ENCODE peak calls at places on chromosomes 6 and 20, in seven cellular contexts. K, S, R, N, W, Z and V are unnamed samples.

GRCh38 chr6:106959985-106960384 is 14.5 kb downstream of the CD24 start:
- DNase-seq in K (no peak), S (no peak), R (no peak), N (no peak), W (no peak), Z (no peak), V (no peak)

GRCh38 chr6:53916804-53917463 is 122.1 kb downstream of the LRRC1 start:
- DNase-seq in K (no peak), S (no peak), R (no peak), N (no peak), W (no peak), Z (no peak), V (no peak)

GRCh38 chr6:144317736-144318135 is 32.6 kb downstream of the UTRN start:
- DNase-seq in K (no peak), S (no peak), R (no peak), N (no peak), W (no peak), Z (no peak), V (no peak)

GRCh38 chr20:46204594-46205205 is 86.6 kb downstream of the CD40 start:
- DNase-seq in K (no peak), S (no peak), R (no peak), N (no peak), W (no peak), Z (no peak), V (no peak)

GRCh38 chr6:140079328-140079727 is 704.9 kb upstream of the CITED2 start:
- DNase-seq in K (no peak), S (no peak), R (no peak), N (no peak), W (no peak), Z (no peak), V (no peak)

GRCh38 chr6:38349795-38350194 is 289.9 kb downstream of the BTBD9 start:
- DNase-seq in K (no peak), S (no peak), R (no peak), N (no peak), W (no peak), Z (no peak), V (no peak)

GRCh38 chr6:55955684-55956083 is 80.3 kb upstream of the BMP5 start:
- DNase-seq in K (no peak), S (no peak), R (no peak), N (no peak), W (no peak), Z (no peak), V (no peak)

GRCh38 chr6:9116026-9116425 is 680.7 kb upstream of the SLC35B3 start:
- DNase-seq in K (no peak), S (no peak), R (no peak), N (no peak), W (peak; percentile 13), Z (no peak), V (no peak)

GRCh38 chr20:2698186-2698817 is 5.7 kb downstream of the EBF4 start:
- DNase-seq in K (no peak), S (no peak), R (peak; percentile 73), N (no peak), W (peak; percentile 2), Z (no peak), V (no peak)

GRCh38 chr20:7770578-7770977 is 169.7 kb downstream of the HAO1 start:
- DNase-seq in K (peak; percentile 65), S (no peak), R (no peak), N (no peak), W (no peak), Z (no peak), V (no peak)

GRCh38 chr20:41617059-41617921 is 887 bp downstream of the CHD6 start:
- DNase-seq in K (no peak), S (peak; percentile 45), R (no peak), N (no peak), W (peak; percentile 20), Z (no peak), V (no peak)

GRCh38 chr20:34743039-34743438 is 38.9 kb downstream of the TP53INP2 start:
- DNase-seq in K (no peak), S (no peak), R (no peak), N (no peak), W (no peak), Z (no peak), V (no peak)
- H3K27me3 ChIP-seq in K (no peaks in the 10 kb centered on the region), S (no peaks in the 10 kb centered on the region), R (no peaks in the 10 kb centered on the region), N (no peaks in the 10 kb centered on the region), W (no peaks in the 10 kb centered on the region), Z (no peaks in the 10 kb centered on the region), V (no peaks in the 10 kb centered on the region)

GRCh38 chr20:9969626-9970025 is 65.2 kb upstream of the ANKEF1 start:
- DNase-seq in K (no peak), S (no peak), R (no peak), N (no peak), W (no peak), Z (no peak), V (no peak)
- TF ChIP-seq POLR2AphosphoS5 in K (no peak), S (no peak), R (no peak), N (no peak), W (no peak), Z (no peak), V (no peak)

DNA sequence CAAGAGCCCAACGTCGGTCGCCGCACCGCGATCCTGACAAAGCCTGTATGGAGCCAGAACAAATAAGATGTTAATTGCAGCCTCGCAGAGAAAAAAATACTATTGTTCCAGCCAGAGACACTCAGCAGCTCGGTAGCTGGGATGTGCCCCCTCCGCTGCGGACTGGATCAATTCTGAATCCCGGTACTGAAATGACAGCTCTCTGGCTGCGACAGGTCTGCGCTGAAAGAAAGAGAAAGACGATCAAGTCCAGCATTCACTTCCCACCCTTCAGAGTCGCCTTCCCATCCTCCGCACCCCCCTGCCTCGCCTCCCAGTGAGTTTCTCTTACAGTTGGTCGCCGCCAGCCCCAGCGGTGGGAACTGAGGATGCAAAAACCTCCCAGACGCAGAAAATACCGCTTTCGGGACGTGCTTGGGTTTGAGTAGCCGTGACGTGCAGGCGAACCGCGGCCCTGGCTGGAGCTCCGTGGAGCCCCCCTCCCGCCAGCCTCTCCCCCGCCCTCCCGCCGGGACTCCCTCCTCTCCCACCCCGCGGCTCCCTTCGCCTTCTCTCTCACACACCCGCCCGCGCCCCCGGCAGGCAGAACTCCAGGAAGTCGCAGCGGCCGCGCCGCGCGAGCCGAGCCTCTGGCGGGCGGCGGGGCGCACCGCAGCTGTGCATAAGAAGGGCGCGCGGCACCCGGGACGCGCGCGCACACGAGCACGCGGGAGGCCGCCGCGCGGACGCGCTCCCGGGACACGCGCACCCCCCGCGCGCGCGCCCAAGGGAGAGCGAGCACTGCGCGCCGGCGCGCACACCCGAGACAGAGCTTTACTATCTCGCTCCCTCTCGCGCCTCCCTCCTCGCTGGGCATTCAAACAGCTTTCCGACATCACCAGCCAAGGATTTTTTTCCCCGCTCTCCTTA is at the start of gene ADGRB3:
- DNase-seq in K (no peak), S (peak; percentile 28), R (peak; percentile 85), N (no peak), W (peak; percentile 68), Z (no peak), V (peak; percentile 28)
- H3K27me3 ChIP-seq in K (peaks cover 1% of the 10 kb centered on the region), S (peaks cover 19% of the 10 kb centered on the region), R (peaks cover 10% of the 10 kb centered on the region), N (no peaks in the 10 kb centered on the region), W (no peaks in the 10 kb centered on the region), Z (peaks cover 24% of the 10 kb centered on the region), V (peaks cover 35% of the 10 kb centered on the region)

GRCh38 chr20:63214514-63214913 is 1.4 kb downstream of the YTHDF1 start:
- DNase-seq in K (no peak), S (no peak), R (no peak), N (no peak), W (no peak), Z (no peak), V (no peak)
- TF ChIP-seq POLR2AphosphoS5 in K (no peak), S (no peak), R (no peak), N (no peak), W (no peak), Z (no peak), V (no peak)

DNA sequence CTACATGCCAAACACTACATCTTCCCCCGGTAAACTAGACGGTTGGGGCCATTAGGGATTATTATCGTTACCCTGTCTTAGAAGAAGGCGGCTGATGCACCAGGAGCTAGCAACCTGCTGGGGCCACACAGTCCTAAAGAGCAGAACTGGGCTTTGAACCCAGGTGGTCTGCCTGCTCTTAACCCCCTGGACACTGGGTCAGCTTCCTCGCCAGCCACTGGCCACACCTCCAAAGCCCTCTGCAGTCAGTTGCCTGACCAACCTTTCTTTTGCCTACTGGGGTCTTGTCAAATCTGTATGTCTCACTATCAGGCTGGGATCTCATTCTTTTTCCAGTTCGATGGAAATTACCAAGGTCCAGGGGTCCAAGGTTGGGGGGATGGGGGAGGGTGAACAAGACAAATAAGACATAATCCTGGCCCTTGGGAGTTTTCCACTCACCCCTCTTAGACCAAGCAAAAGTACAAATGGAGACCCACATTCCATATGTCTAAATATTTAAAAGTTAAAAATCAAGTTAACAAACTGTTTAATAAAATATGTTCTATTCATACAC is 34.0 kb upstream of the FOXP4 start:
- DNase-seq in K (no peak), S (no peak), R (no peak), N (no peak), W (no peak), Z (no peak), V (no peak)
- H3K27me3 ChIP-seq in K (peaks cover 1% of the 10 kb centered on the region), S (no peaks in the 10 kb centered on the region), R (peaks cover 14% of the 10 kb centered on the region), N (no peaks in the 10 kb centered on the region), W (no peaks in the 10 kb centered on the region), Z (peaks cover 50% of the 10 kb centered on the region), V (peaks cover 2% of the 10 kb centered on the region)

DNA sequence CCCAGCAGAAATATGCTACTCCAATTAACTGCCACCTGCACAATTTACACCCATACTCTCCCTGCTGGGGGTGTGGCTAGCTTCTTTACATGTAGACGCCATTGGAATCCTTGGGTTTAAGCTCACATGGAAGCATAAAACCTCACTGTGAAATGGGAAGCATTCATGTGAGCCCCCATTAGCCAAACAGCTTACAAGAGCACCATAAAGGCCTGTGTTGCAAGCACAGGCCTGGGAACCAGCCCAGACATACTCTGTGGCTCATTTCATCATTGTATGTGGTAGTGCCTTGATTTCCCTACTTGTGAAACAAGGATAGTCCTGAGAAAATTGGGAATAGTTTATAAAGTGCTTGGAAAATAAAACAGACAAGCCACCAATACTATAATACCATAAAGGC is 7.0 kb downstream of the ADNP start:
- DNase-seq in K (no peak), S (no peak), R (no peak), N (no peak), W (no peak), Z (no peak), V (no peak)
- TF ChIP-seq POLR2AphosphoS5 in K (no peak), S (no peak), R (no peak), N (no peak), W (no peak), Z (peak; percentile 21), V (no peak)